ENCODE peak calls at places on chromosomes 16 and 17, in four cellular contexts. J, D, A and R are unnamed samples.

GRCh38 chr17:15422392-15422957 is 44.9 kb downstream of the CDRT4 start:
- DNase-seq in J (no peak), D (no peak), A (no peak), R (no peak)

GRCh38 chr16:77789085-77789611 is 784 bp downstream of the VAT1L start:
- DNase-seq in A (no peak), J (no peak), D (no peak), R (no peak)

GRCh38 chr17:75048396-75048933 is 1.4 kb downstream of the KCTD2 start:
- DNase-seq in D (no peak), J (no peak), A (no peak), R (peak)

GRCh38 chr17:57459286-57459915 is 203.1 kb downstream of the MSI2 start:
- DNase-seq in D (no peak), A (no peak), J (peak), R (no peak)

GRCh38 chr17:51795401-51795800 is 363.1 kb downstream of the CA10 start:
- DNase-seq in J (no peak), D (no peak), A (no peak), R (no peak)

GRCh38 chr16:70685938-70686375 is at the start of gene MTSS2:
- DNase-seq in J (peak), A (peak), D (peak), R (peak)

GRCh38 chr17:2030779-2031163 is 818 bp downstream of the DPH1 start:
- DNase-seq in A (no peak), D (no peak), J (no peak), R (peak)

GRCh38 chr16:77273-77806 is 685 bp upstream of the MPG start:
- DNase-seq in A (peak), D (peak), J (peak), R (peak)

GRCh38 chr16:29745126-29745852 is 501 bp downstream of the C16orf54 start:
- DNase-seq in D (no peak), J (no peak), A (no peak), R (no peak)

GRCh38 chr16:1152651-1153259 is at the start of gene CACNA1H:
- DNase-seq in J (no peak), A (no peak), D (no peak), R (no peak)

GRCh38 chr16:13780841-13781553 is 139.0 kb upstream of the ERCC4 start:
- DNase-seq in D (no peak), A (no peak), J (no peak), R (no peak)

GRCh38 chr17:78774956-78775571 is 7.0 kb downstream of the CYTH1 start:
- DNase-seq in D (no peak), J (no peak), A (no peak), R (no peak)

GRCh38 chr17:40056379-40057005 is 2.3 kb upstream of the MED24 start:
- DNase-seq in J (no peak), D (no peak), A (no peak), R (no peak)

GRCh38 chr16:69116911-69117310 is 11.5 kb downstream of the HAS3 start:
- DNase-seq in J (no peak), D (no peak), A (no peak), R (no peak)

GRCh38 chr16:50530277-50531236 is 17.6 kb upstream of the NKD1 start:
- DNase-seq in D (no peak), J (no peak), A (no peak), R (peak)

GRCh38 chr17:51653902-51654301 is 393.6 kb downstream of the UTP18 start:
- DNase-seq in J (no peak), D (no peak), A (no peak), R (no peak)

GRCh38 chr17:18246880-18247612 is 11.5 kb downstream of the FLII start:
- DNase-seq in A (peak), D (peak), J (no peak), R (peak)

GRCh38 chr16:3188925-3189825 is 1.2 kb downstream of the OR1F1 start:
- DNase-seq in D (peak), A (no peak), J (no peak), R (no peak)

GRCh38 chr17:63696381-63696961 is 3.5 kb downstream of the LIMD2 start:
- DNase-seq in D (peak), J (no peak), A (no peak), R (no peak)

GRCh38 chr17:49495842-49496182 is 719 bp downstream of the NGFR start:
- DNase-seq in J (no peak), D (no peak), A (no peak), R (no peak)

GRCh38 chr16:65176603-65177002 is 54.7 kb upstream of the CDH11 start:
- DNase-seq in A (no peak), J (no peak), D (no peak), R (no peak)

GRCh38 chr16:19507882-19508281 is 14.0 kb downstream of the GDE1 start:
- DNase-seq in J (no peak), D (no peak), A (no peak), R (no peak)